ENCODE peak calls at places on chromosome 5, in six cellular contexts. P is kidney glomerular epithelial cell, L is aorta, Z is coronary artery, J is epithelial cell of esophagus, O is RWPE1. E is an unnamed sample.

GRCh38 chr5:140672455-140673186 is 755 bp downstream of the DND1 start:
- DNase-seq in P (no peak), J (no peak), L (peak), Z (no peak), O (no peak), E (no peak)

GRCh38 chr5:63323926-63324325 is 638.3 kb downstream of the HTR1A start:
- DNase-seq in O (no peak), L (no peak), P (no peak), J (no peak), Z (no peak), E (no peak)

GRCh38 chr5:171379961-171380360 is 7.7 kb upstream of the NPM1 start:
- DNase-seq in J (no peak), O (no peak), Z (no peak), L (peak), P (no peak), E (no peak)

GRCh38 chr5:52800394-52801213 is 12.9 kb downstream of the ITGA1 start:
- DNase-seq in J (peak), O (peak), Z (peak), L (peak), P (peak), E (peak)

GRCh38 chr5:43066231-43066798 is 26.2 kb upstream of the ANXA2R start:
- DNase-seq in P (peak), L (peak), Z (peak), J (peak), O (peak), E (peak)

GRCh38 chr5:10695759-10696543 is 65.1 kb downstream of the DAP start:
- DNase-seq in P (no peak), Z (no peak), J (no peak), L (no peak), O (no peak), E (no peak)

GRCh38 chr5:36689225-36689624 is 82.8 kb downstream of the SLC1A3 start:
- DNase-seq in P (no peak), L (no peak), Z (no peak), J (peak), O (peak), E (peak)

GRCh38 chr5:74326571-74327338 is 313.8 kb downstream of the ENC1 start:
- DNase-seq in O (peak), Z (no peak), L (no peak), P (peak), J (peak), E (peak)

GRCh38 chr5:87127426-87127825 is 140.3 kb upstream of the RASA1 start:
- DNase-seq in P (peak), L (no peak), J (peak), O (peak), Z (no peak), E (no peak)